ENCODE peak calls at places on chromosomes 6 and 20, in seven cellular contexts. O is NCI-H446; Z is renal cortical epithelial cell; G is omental fat pad; B is uterus; P is CD8-positive, alpha-beta T cell; I is right cardiac atrium. J is an unnamed sample.

GRCh38 chr6:151452750-151453427 is 963 bp upstream of the RMND1 start:
- DNase-seq in Z (peak), O (no peak), P (no peak), G (no peak), B (peak), I (peak), J (peak)

GRCh38 chr6:136860043-136860442 is 37.7 kb downstream of the PEX7 start:
- DNase-seq in Z (peak), B (no peak), O (no peak), G (no peak), I (no peak), P (no peak), J (no peak)

GRCh38 chr6:108562503-108562993 is 1.8 kb downstream of the FOXO3 start:
- DNase-seq in O (no peak), B (peak), P (no peak), G (no peak), Z (peak), I (peak), J (peak)

GRCh38 chr6:135250751-135251356 is 69.7 kb downstream of the MYB start:
- DNase-seq in O (no peak), G (no peak), I (no peak), P (no peak), B (no peak), Z (no peak), J (no peak)

GRCh38 chr20:56217820-56218219 is 30.7 kb upstream of the MC3R start:
- DNase-seq in B (no peak), I (no peak), G (no peak), P (no peak), Z (no peak), O (no peak), J (no peak)

GRCh38 chr6:159217595-159218275 is 48.5 kb downstream of the FNDC1 start:
- DNase-seq in G (no peak), Z (peak), P (no peak), O (no peak), B (no peak), I (no peak), J (no peak)

GRCh38 chr6:7050911-7051779 is 56.6 kb upstream of the RREB1 start:
- DNase-seq in G (peak), B (peak), I (peak), O (no peak), P (peak), Z (peak), J (no peak)

GRCh38 chr6:7176208-7176607 is 68.4 kb downstream of the RREB1 start:
- DNase-seq in O (no peak), G (no peak), P (no peak), I (no peak), B (peak), Z (peak), J (no peak)

GRCh38 chr20:62489186-62489939 is 13.6 kb upstream of the GATA5 start:
- DNase-seq in B (no peak), I (no peak), G (no peak), O (no peak), Z (peak), P (no peak), J (no peak)

GRCh38 chr20:61796738-61797137 is 268.9 kb downstream of the TAF4 start:
- DNase-seq in O (no peak), P (no peak), B (no peak), I (no peak), G (no peak), Z (no peak), J (no peak)

GRCh38 chr20:40323411-40323810 is 365.6 kb downstream of the MAFB start:
- DNase-seq in P (no peak), I (no peak), Z (peak), G (no peak), B (no peak), O (peak), J (no peak)

GRCh38 chr6:158031445-158032353 is 50.0 kb downstream of the SYNJ2 start:
- DNase-seq in I (peak), G (peak), B (peak), Z (peak), P (peak), O (no peak), J (peak)

GRCh38 chr6:35484921-35485392 is 11.9 kb downstream of the TEAD3 start:
- DNase-seq in O (no peak), G (no peak), Z (peak), B (peak), P (no peak), I (no peak), J (no peak)

GRCh38 chr6:116012966-116013365 is 47.7 kb downstream of the FRK start:
- DNase-seq in I (no peak), O (no peak), P (no peak), B (no peak), Z (peak), G (no peak), J (no peak)

GRCh38 chr6:166078294-166078693 is 89.4 kb downstream of the TBXT start:
- DNase-seq in G (no peak), P (no peak), O (no peak), Z (peak), I (no peak), B (no peak), J (no peak)

GRCh38 chr20:63976980-63977391 is 2.5 kb downstream of the SAMD10 start:
- DNase-seq in P (no peak), I (no peak), B (no peak), Z (no peak), G (no peak), O (no peak), J (no peak)